ENCODE peak calls at places on chromosomes 2 and 18, in six cellular contexts. T, H, G, M, I and X are unnamed samples.

GRCh38 chr2:98484652-98485452 is 40.2 kb downstream of the INPP4A start:
- DNase-seq in T (no peak), H (no peak), G (no peak), M (no peak), I (no peak), X (no peak)

GRCh38 chr2:60839126-60839813 is 42.1 kb upstream of the REL start:
- DNase-seq in T (no peak), H (no peak), G (no peak), M (no peak), I (no peak), X (no peak)

GRCh38 chr2:181143790-181144300 is 163.4 kb downstream of the UBE2E3 start:
- DNase-seq in T (no peak), H (no peak), G (no peak), M (no peak), I (no peak), X (no peak)

GRCh38 chr2:138435701-138436100 is 65.9 kb upstream of the SPOPL start:
- DNase-seq in T (no peak), H (no peak), G (no peak), M (no peak), I (no peak), X (no peak)

GRCh38 chr18:79396431-79397287 is 929 bp downstream of the NFATC1 start:
- DNase-seq in T (no peak), H (no peak), G (no peak), M (peak; percentile 41), I (peak; percentile 45), X (peak; percentile 77)

GRCh38 chr18:79588636-79589481 is 90.7 kb upstream of the CTDP1 start:
- DNase-seq in T (no peak), H (peak; percentile 41), G (peak; percentile 98), M (no peak), I (no peak), X (no peak)

GRCh38 chr2:238123218-238123971 is 15.1 kb upstream of the KLHL30 start:
- DNase-seq in T (no peak), H (no peak), G (no peak), M (no peak), I (no peak), X (no peak)

GRCh38 chr18:22694954-22695353 is 238.2 kb upstream of the RBBP8 start:
- DNase-seq in T (no peak), H (no peak), G (no peak), M (no peak), I (no peak), X (no peak)

GRCh38 chr18:48017625-48018024 is 87.2 kb upstream of the SMAD2 start:
- DNase-seq in T (no peak), H (no peak), G (peak; percentile 28), M (no peak), I (no peak), X (no peak)

GRCh38 chr18:36580874-36581750 is 247.7 kb downstream of the TPGS2 start:
- DNase-seq in T (no peak), H (no peak), G (peak; percentile 46), M (no peak), I (no peak), X (no peak)

GRCh38 chr2:231662028-231662810 is 46.1 kb upstream of the PTMA start:
- DNase-seq in T (peak; percentile 94), H (peak; percentile 94), G (peak; percentile 97), M (peak; percentile 95), I (peak; percentile 98), X (peak; percentile 71)

GRCh38 chr2:3628800-3629199 is 29.2 kb upstream of the ALLC start:
- DNase-seq in T (no peak), H (no peak), G (peak; percentile 41), M (no peak), I (peak; percentile 51), X (peak; percentile 40)

GRCh38 chr2:48195168-48195567 is 288.9 kb upstream of the FBXO11 start:
- DNase-seq in T (no peak), H (no peak), G (no peak), M (no peak), I (no peak), X (no peak)

GRCh38 chr2:23669413-23670244 is 257.3 kb downstream of the ATAD2B start:
- DNase-seq in T (no peak), H (no peak), G (no peak), M (no peak), I (no peak), X (no peak)

GRCh38 chr18:67183398-67183797 is 333.1 kb downstream of the DSEL start:
- DNase-seq in T (no peak), H (peak; percentile 58), G (no peak), M (no peak), I (no peak), X (no peak)

GRCh38 chr2:105439130-105439529 is 40.3 kb upstream of the FHL2 start:
- DNase-seq in T (no peak), H (no peak), G (no peak), M (no peak), I (no peak), X (peak; percentile 18)

GRCh38 chr2:7097353-7097895 is 180.2 kb downstream of the RNF144A start:
- DNase-seq in T (peak; percentile 64), H (peak; percentile 77), G (no peak), M (peak; percentile 75), I (peak; percentile 81), X (peak; percentile 72)

GRCh38 chr2:121080013-121080772 is 204.8 kb downstream of the TFCP2L1 start:
- DNase-seq in T (peak; percentile 10), H (peak; percentile 86), G (no peak), M (peak; percentile 23), I (peak; percentile 73), X (peak; percentile 52)

GRCh38 chr2:216603010-216603883 is 30.0 kb upstream of the IGFBP2 start:
- DNase-seq in T (no peak), H (no peak), G (no peak), M (no peak), I (no peak), X (no peak)

GRCh38 chr2:152740743-152741328 is 22.4 kb downstream of the ARL6IP6 start:
- DNase-seq in T (no peak), H (no peak), G (no peak), M (no peak), I (peak; percentile 39), X (peak; percentile 52)

GRCh38 chr2:16960579-16960978 is 294.9 kb upstream of the CYRIA start:
- DNase-seq in T (no peak), H (no peak), G (no peak), M (no peak), I (no peak), X (no peak)

GRCh38 chr2:38374978-38375377 is 2.1 kb downstream of the ATL2 start:
- DNase-seq in T (no peak), H (peak; percentile 35), G (no peak), M (no peak), I (no peak), X (no peak)

GRCh38 chr2:240832205-240832727 is 12.2 kb upstream of the KIF1A start:
- DNase-seq in T (peak; percentile 98), H (peak; percentile 97), G (peak; percentile 90), M (peak; percentile 99), I (peak; percentile 98), X (peak; percentile 92)

GRCh38 chr18:42187611-42188378 is 232.8 kb downstream of the PIK3C3 start:
- DNase-seq in T (no peak), H (no peak), G (no peak), M (no peak), I (no peak), X (no peak)

GRCh38 chr2:38432827-38433606 is 55.9 kb upstream of the ATL2 start:
- DNase-seq in T (no peak), H (no peak), G (no peak), M (no peak), I (no peak), X (no peak)

GRCh38 chr2:29841386-29842004 is 79.9 kb downstream of the ALK start:
- DNase-seq in T (no peak), H (peak; percentile 35), G (no peak), M (no peak), I (peak; percentile 48), X (peak; percentile 22)

GRCh38 chr18:12233378-12233777 is 20.8 kb upstream of the CIDEA start:
- DNase-seq in T (no peak), H (no peak), G (no peak), M (no peak), I (no peak), X (no peak)

GRCh38 chr2:158456309-158457066 is at the start of the genes CCDC148 and PKP4:
- DNase-seq in T (peak; percentile 80), H (peak; percentile 91), G (peak; percentile 92), M (peak; percentile 86), I (peak; percentile 98), X (peak; percentile 94)